ENCODE peak calls at places on chromosome 6, in ten cellular contexts. L is psoas muscle, A is esophagus squamous epithelium, R is cardiac fibroblast, G is left ventricle myocardium inferior, B is fibroblast of villous mesenchyme, P is left lung, Q is foreskin fibroblast, F is progenitor cell of endocrine pancreas, K is activated B cell treated with CpG ODN at 0.5 μM for 24 hours. J is an unnamed sample.

GRCh38 chr6:164142312-164142711 is 727.8 kb downstream of the QKI start:
- DNase-seq in L (no peak), A (no peak), F (no peak), Q (no peak), P (no peak), K (no peak), B (no peak), R (no peak), G (no peak), J (no peak)

GRCh38 chr6:107114213-107114871 is 973 bp downstream of the BEND3 start:
- DNase-seq in R (peak), F (peak), K (peak), P (peak), Q (peak), A (no peak), L (peak), B (peak), G (peak), J (peak)

GRCh38 chr6:159953091-159953581 is 15.7 kb upstream of the IGF2R start:
- DNase-seq in K (no peak), G (peak), A (no peak), R (peak), P (peak), F (no peak), L (peak), Q (peak), B (peak), J (no peak)

GRCh38 chr6:29826271-29826670 is 1.4 kb upstream of the HLA-G start:
- DNase-seq in Q (no peak), P (no peak), R (peak), A (no peak), G (no peak), B (no peak), F (no peak), L (no peak), K (no peak), J (no peak)

GRCh38 chr6:32166411-32167061 is 2.1 kb downstream of the EGFL8 start:
- DNase-seq in F (no peak), Q (no peak), G (no peak), B (no peak), R (no peak), A (no peak), P (peak), K (no peak), L (no peak), J (no peak)

GRCh38 chr6:94361304-94362060 is 942.1 kb upstream of the EPHA7 start:
- DNase-seq in B (no peak), G (no peak), R (no peak), P (no peak), L (no peak), Q (no peak), K (no peak), A (no peak), F (no peak), J (no peak)

GRCh38 chr6:141594874-141595273 is 537.9 kb upstream of the GJE1 start:
- DNase-seq in B (no peak), P (no peak), L (no peak), A (no peak), G (no peak), Q (peak), R (no peak), F (no peak), K (no peak), J (no peak)

GRCh38 chr6:16704706-16705402 is 56.4 kb downstream of the ATXN1 start:
- DNase-seq in R (peak), A (no peak), K (no peak), G (no peak), Q (peak), F (no peak), P (no peak), L (no peak), B (peak), J (no peak)

GRCh38 chr6:157264701-157265100 is 58.6 kb downstream of the TMEM242 start:
- DNase-seq in P (peak), R (no peak), G (no peak), B (no peak), L (no peak), Q (no peak), A (no peak), K (no peak), F (no peak), J (no peak)

GRCh38 chr6:47762502-47762901 is 19.3 kb upstream of the OPN5 start:
- DNase-seq in P (no peak), L (no peak), A (no peak), G (no peak), F (no peak), Q (no peak), R (no peak), K (no peak), B (no peak), J (no peak)

GRCh38 chr6:151313060-151313459 is 73.3 kb downstream of the AKAP12 start:
- DNase-seq in P (no peak), K (no peak), G (no peak), F (no peak), B (no peak), Q (no peak), L (no peak), R (peak), A (no peak), J (no peak)

GRCh38 chr6:36873612-36874011 is 991 bp downstream of the PPIL1 start:
- DNase-seq in A (no peak), G (no peak), L (no peak), R (no peak), B (no peak), F (no peak), Q (no peak), K (no peak), P (no peak), J (no peak)

GRCh38 chr6:52728394-52728793 is 34.9 kb downstream of the GSTA2 start:
- DNase-seq in K (no peak), R (no peak), A (no peak), B (no peak), Q (no peak), P (no peak), F (no peak), G (no peak), L (no peak), J (no peak)

GRCh38 chr6:135600086-135600702 is 102.7 kb upstream of the AHI1 start:
- DNase-seq in K (no peak), Q (no peak), A (no peak), F (no peak), P (no peak), R (no peak), L (no peak), G (no peak), B (no peak), J (no peak)

GRCh38 chr6:96089173-96089572 is 73.4 kb downstream of the FUT9 start:
- DNase-seq in P (no peak), L (no peak), K (no peak), F (peak), B (no peak), R (no peak), A (no peak), G (no peak), Q (no peak), J (no peak)

GRCh38 chr6:162090734-162091133 is 636.8 kb downstream of the PRKN start:
- DNase-seq in K (no peak), Q (peak), P (no peak), B (peak), G (no peak), L (no peak), R (peak), A (no peak), F (no peak), J (no peak)

GRCh38 chr6:108884211-108885059 is 36.2 kb downstream of the ARMC2 start:
- DNase-seq in P (no peak), L (no peak), B (no peak), G (no peak), R (no peak), K (no peak), F (no peak), A (no peak), Q (no peak), J (no peak)

GRCh38 chr6:139194740-139195139 is 59.9 kb downstream of the HECA start:
- DNase-seq in B (peak), P (no peak), K (no peak), A (no peak), F (no peak), Q (no peak), L (no peak), R (no peak), G (no peak), J (no peak)

GRCh38 chr6:139981810-139982550 is 607.5 kb upstream of the CITED2 start:
- DNase-seq in L (no peak), F (no peak), B (peak), A (no peak), G (no peak), R (peak), K (no peak), P (no peak), Q (peak), J (no peak)

DNA sequence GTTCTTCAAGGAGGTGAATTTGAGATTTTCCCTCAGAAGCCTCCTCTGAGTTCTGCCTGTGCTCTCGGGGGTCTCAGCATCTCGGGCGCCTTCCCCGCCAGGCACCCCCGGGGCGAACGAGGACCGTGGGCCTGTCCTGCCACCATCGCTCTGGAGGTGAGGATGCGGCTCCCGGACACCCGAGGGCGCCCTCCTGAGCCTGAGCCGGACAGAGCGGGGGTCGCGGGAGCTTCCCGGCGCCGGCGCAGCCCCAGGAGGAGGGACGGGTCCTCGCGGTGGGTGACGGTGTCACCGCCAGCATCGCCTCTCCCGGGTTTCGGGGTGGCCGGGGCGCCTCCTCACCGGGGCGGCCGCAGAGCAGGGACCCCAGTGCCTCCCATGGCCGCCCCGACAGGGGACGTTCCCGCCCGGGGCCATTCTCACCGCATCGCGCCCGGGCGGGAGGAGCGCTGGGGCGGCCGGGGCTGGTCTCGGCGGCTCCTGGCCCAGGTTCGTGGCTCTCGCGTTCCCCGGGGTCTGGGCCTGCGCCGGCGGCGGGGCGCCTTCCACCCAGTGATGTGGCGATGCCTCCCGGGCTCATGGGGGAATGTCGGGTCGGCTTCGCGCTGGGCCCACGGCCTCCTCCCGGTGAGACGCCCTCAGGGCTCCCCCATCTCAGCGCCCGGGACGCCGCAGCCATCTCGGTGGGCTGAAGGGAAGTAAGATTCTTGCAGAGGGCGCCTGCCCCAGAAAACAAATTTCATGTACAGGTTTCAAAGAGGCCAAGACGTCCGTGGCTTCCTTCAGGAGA is 210.5 kb downstream of the ERMARD start:
- DNase-seq in P (peak), L (no peak), F (peak), G (peak), R (no peak), Q (no peak), K (peak), B (no peak), A (no peak), J (no peak)
- TF ChIP-seq CTCF in P (peak), L (peak), F (peak), G (peak), R (no peak), Q (no peak), K (no peak), B (peak), A (no peak), J (peak)

DNA sequence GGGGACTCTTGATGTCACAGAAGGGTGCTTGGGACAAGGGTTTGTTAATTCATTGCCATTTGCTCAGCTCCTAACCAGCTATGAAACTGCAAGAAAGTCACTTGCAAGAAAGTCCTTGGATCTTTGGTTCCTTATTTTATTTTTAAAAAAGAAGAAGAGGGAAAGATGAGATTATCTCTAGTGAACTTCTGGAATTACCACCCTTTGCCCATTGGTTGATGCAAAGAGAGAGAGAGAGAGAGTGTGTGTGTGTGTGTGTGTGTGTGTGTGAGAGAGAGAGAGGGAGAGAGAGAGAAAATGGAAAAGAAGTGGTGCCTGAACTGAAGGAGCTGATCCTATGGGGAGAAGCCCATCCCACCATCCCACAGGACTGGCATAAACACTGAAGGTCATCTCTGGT is 4.7 kb upstream of the SFT2D1 start:
- DNase-seq in K (no peak), A (no peak), G (no peak), B (no peak), L (no peak), R (no peak), P (no peak), Q (no peak), F (no peak), J (no peak)
- TF ChIP-seq CTCF in K (no peak), A (no peak), G (no peak), B (no peak), L (no peak), R (no peak), P (no peak), Q (no peak), F (no peak), J (no peak)

DNA sequence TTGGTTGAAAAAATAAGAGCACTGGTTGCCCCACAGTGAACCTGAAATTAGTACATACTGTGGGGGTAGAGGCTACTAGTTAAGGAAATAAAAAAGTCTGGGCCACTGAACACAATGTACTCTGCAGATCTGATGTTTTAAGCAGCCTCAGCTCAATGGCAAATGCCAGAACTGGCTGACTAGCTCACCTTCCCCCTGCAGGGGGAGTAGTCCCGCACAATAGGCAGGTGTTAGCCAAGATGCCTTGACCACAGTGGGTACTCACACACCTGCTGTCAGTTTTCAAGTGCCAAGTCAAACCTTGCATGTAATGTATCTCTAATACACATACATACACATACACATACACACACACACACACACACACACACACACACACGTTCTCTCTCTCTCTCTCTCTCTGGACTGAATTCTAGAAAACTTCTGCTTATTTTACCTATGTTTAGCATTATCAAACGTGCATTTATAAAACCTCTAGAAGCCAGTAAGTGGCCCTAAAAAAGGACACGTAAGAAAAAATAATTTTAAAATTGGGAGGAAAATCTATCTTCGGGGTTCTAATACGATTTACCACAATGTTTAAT is 36.1 kb downstream of the GMDS start:
- DNase-seq in R (peak), P (no peak), G (no peak), F (peak), Q (peak), A (no peak), L (peak), K (no peak), B (peak), J (no peak)
- TF ChIP-seq CTCF in R (peak), P (no peak), G (peak), F (peak), Q (peak), A (no peak), L (peak), K (no peak), B (peak), J (peak)

GRCh38 chr6:11912420-11912819 is 99.7 kb upstream of the HIVEP1 start:
- DNase-seq in B (no peak), Q (no peak), G (no peak), F (no peak), P (no peak), K (no peak), L (no peak), A (no peak), R (peak), J (no peak)
- TF ChIP-seq CTCF in B (no peak), Q (no peak), G (no peak), F (no peak), P (no peak), K (no peak), L (no peak), A (no peak), R (peak), J (no peak)

GRCh38 chr6:56772737-56773184 is 130.1 kb upstream of the DST start:
- DNase-seq in R (peak), G (peak), A (no peak), P (no peak), Q (peak), F (no peak), B (peak), L (peak), K (no peak), J (no peak)
- TF ChIP-seq CTCF in R (no peak), G (no peak), A (no peak), P (no peak), Q (no peak), F (no peak), B (no peak), L (no peak), K (no peak), J (no peak)

GRCh38 chr6:28789553-28790083 is 134.2 kb downstream of the TRIM27 start:
- DNase-seq in P (no peak), F (no peak), G (no peak), Q (peak), R (peak), A (no peak), L (no peak), K (no peak), B (peak), J (no peak)

GRCh38 chr6:28791002-28791383 is 132.8 kb downstream of the TRIM27 start:
- DNase-seq in K (no peak), F (no peak), G (no peak), Q (no peak), A (no peak), P (no peak), R (no peak), L (no peak), B (no peak), J (no peak)

GRCh38 chr6:28794175-28795002 is 129.4 kb downstream of the TRIM27 start:
- DNase-seq in L (no peak), G (no peak), F (no peak), K (no peak), R (peak), A (no peak), P (no peak), Q (peak), B (peak), J (no peak)
- TF ChIP-seq CTCF in L (no peak), G (no peak), F (no peak), K (no peak), R (no peak), A (no peak), P (no peak), Q (no peak), B (no peak), J (no peak)

J was measured in mesothelial cell of epicardium.